ENCODE peak calls at places on chromosomes 6 and 20, in nine cellular contexts. K is endothelial cell, L is aorta, P is GM13976, B is lung, H is sciatic nerve, I is islet precursor cell, U is skeletal muscle cell, Y is fibroblast of the conjunctiva. T is an unnamed sample.

GRCh38 chr20:47113362-47114118 is 218.9 kb downstream of the EYA2 start:
- DNase-seq in K (no peak), I (peak), H (peak), L (no peak), B (no peak), U (peak), P (no peak), Y (no peak), T (no peak)

GRCh38 chr6:169801396-169802160 is 50.2 kb downstream of the ERMARD start:
- DNase-seq in Y (no peak), U (no peak), H (no peak), B (no peak), K (no peak), I (peak), P (no peak), L (no peak), T (no peak)

GRCh38 chr6:35925961-35926360 is 5.1 kb upstream of the SRPK1 start:
- DNase-seq in H (no peak), Y (no peak), P (no peak), I (no peak), L (no peak), K (no peak), U (no peak), B (no peak), T (no peak)

GRCh38 chr6:105609375-105609991 is 206.6 kb upstream of the PREP start:
- DNase-seq in P (no peak), Y (no peak), B (no peak), U (no peak), K (no peak), L (no peak), H (no peak), I (peak), T (no peak)

GRCh38 chr6:142301421-142302391 is at the start of gene ADGRG6:
- DNase-seq in B (peak), U (no peak), P (peak), H (peak), Y (no peak), K (peak), I (peak), L (peak), T (peak)

GRCh38 chr6:36821581-36822335 is 17.5 kb downstream of the CPNE5 start:
- DNase-seq in U (no peak), Y (no peak), B (no peak), L (no peak), I (no peak), P (no peak), K (no peak), H (no peak), T (no peak)

GRCh38 chr20:38141154-38141888 is 23.7 kb downstream of the TGM2 start:
- DNase-seq in I (peak), L (peak), H (no peak), B (no peak), Y (no peak), U (no peak), K (no peak), P (no peak), T (no peak)

GRCh38 chr20:56628015-56628872 is 862 bp upstream of the TFAP2C start:
- DNase-seq in H (no peak), U (no peak), Y (no peak), I (peak), L (no peak), P (peak), K (peak), B (no peak), T (no peak)

GRCh38 chr6:122696079-122696478 is 83.4 kb upstream of the FABP7 start:
- DNase-seq in K (no peak), U (peak), H (no peak), L (no peak), I (no peak), Y (no peak), P (no peak), B (no peak), T (no peak)

GRCh38 chr6:16399198-16399597 is 160.8 kb downstream of the GMPR start:
- DNase-seq in L (no peak), Y (no peak), P (no peak), I (no peak), U (no peak), K (no peak), B (no peak), H (no peak), T (no peak)

GRCh38 chr20:24388828-24389325 is 80.6 kb upstream of the SYNDIG1 start:
- DNase-seq in L (no peak), P (no peak), B (no peak), I (no peak), Y (no peak), H (no peak), K (no peak), U (no peak), T (no peak)

GRCh38 chr6:165615629-165616028 is 47.4 kb downstream of the PDE10A start:
- DNase-seq in U (no peak), I (no peak), P (no peak), K (no peak), H (no peak), B (no peak), Y (no peak), L (no peak), T (no peak)

GRCh38 chr6:1390071-1390804 is 862 bp downstream of the FOXF2 start:
- DNase-seq in L (no peak), H (no peak), B (no peak), I (peak), P (no peak), Y (no peak), U (peak), K (peak), T (no peak)

GRCh38 chr6:134902074-134902861 is 47.6 kb downstream of the ALDH8A1 start:
- DNase-seq in B (no peak), H (no peak), U (peak), I (no peak), K (no peak), P (no peak), L (no peak), Y (no peak), T (no peak)

GRCh38 chr6:6840831-6841263 is 252.3 kb downstream of the LY86 start:
- DNase-seq in B (no peak), I (no peak), L (no peak), K (no peak), H (no peak), U (no peak), P (no peak), Y (no peak), T (no peak)

GRCh38 chr20:48697845-48698491 is 129.8 kb downstream of the PREX1 start:
- DNase-seq in U (peak), B (peak), P (no peak), K (no peak), H (peak), L (peak), Y (peak), I (peak), T (no peak)